ENCODE peak calls at places on chromosome X, in five cellular contexts. One of them, this sample, is unnamed.

GRCh38 chrX:110125435-110125834 is 122.5 kb downstream of the TMEM164 start:
- DNase-seq in mesenchymal stem cell: peak; percentile 16
- DNase-seq in H1: peak; percentile 43
- DNase-seq in H9: peak; percentile 51
- DNase-seq in IMR-90: peak; percentile 12
- DNase-seq in this sample: no peak

GRCh38 chrX:95290455-95290854 is 1394.2 kb upstream of the DIAPH2 start:
- DNase-seq in mesenchymal stem cell: no peak
- DNase-seq in IMR-90: no peak
- DNase-seq in H1: no peak
- DNase-seq in H9: no peak
- DNase-seq in this sample: no peak

GRCh38 chrX:118795528-118795927 is 28.1 kb upstream of the ZCCHC12 start:
- DNase-seq in IMR-90: no peak
- DNase-seq in mesenchymal stem cell: no peak
- DNase-seq in H9: no peak
- DNase-seq in H1: no peak
- DNase-seq in this sample: no peak

GRCh38 chrX:38279188-38279587 is 48.1 kb downstream of the RPGR start:
- DNase-seq in IMR-90: no peak
- DNase-seq in H9: no peak
- DNase-seq in H1: no peak
- DNase-seq in mesenchymal stem cell: no peak
- DNase-seq in this sample: no peak

GRCh38 chrX:150506486-150506885 is 61.9 kb upstream of the MTM1 start:
- DNase-seq in H9: peak; percentile 64
- DNase-seq in H1: peak; percentile 47
- DNase-seq in mesenchymal stem cell: no peak
- DNase-seq in IMR-90: no peak
- DNase-seq in this sample: no peak

GRCh38 chrX:33183366-33183765 is 28.0 kb downstream of the DMD start:
- DNase-seq in H1: no peak
- DNase-seq in H9: no peak
- DNase-seq in mesenchymal stem cell: peak; percentile 43
- DNase-seq in IMR-90: peak; percentile 82
- DNase-seq in this sample: no peak

GRCh38 chrX:151860827-151861226 is 51.9 kb upstream of the MAGEA4 start:
- DNase-seq in mesenchymal stem cell: no peak
- DNase-seq in H9: no peak
- DNase-seq in IMR-90: no peak
- DNase-seq in H1: no peak
- DNase-seq in this sample: no peak

GRCh38 chrX:78769933-78770332 is 22.4 kb downstream of the LPAR4 start:
- DNase-seq in H1: no peak
- DNase-seq in H9: no peak
- DNase-seq in mesenchymal stem cell: no peak
- DNase-seq in IMR-90: no peak
- DNase-seq in this sample: no peak

GRCh38 chrX:122418758-122419157 is 765.3 kb upstream of the GRIA3 start:
- DNase-seq in mesenchymal stem cell: no peak
- DNase-seq in H9: no peak
- DNase-seq in IMR-90: no peak
- DNase-seq in H1: no peak
- DNase-seq in this sample: no peak

GRCh38 chrX:121254336-121254735 is 206.9 kb downstream of the GLUD2 start:
- DNase-seq in IMR-90: no peak
- DNase-seq in H9: peak; percentile 36
- DNase-seq in H1: no peak
- DNase-seq in mesenchymal stem cell: no peak
- DNase-seq in this sample: no peak

GRCh38 chrX:111837226-111837625 is 38.8 kb upstream of the TRPC5OS start:
- DNase-seq in H1: no peak
- DNase-seq in IMR-90: no peak
- DNase-seq in H9: no peak
- DNase-seq in mesenchymal stem cell: no peak
- DNase-seq in this sample: no peak

GRCh38 chrX:7586126-7586525 is 256.8 kb upstream of the VCX start:
- DNase-seq in H1: no peak
- DNase-seq in IMR-90: peak; percentile 35
- DNase-seq in H9: no peak
- DNase-seq in mesenchymal stem cell: peak; percentile 9
- DNase-seq in this sample: peak; percentile 3

GRCh38 chrX:108224727-108225455 is 133.3 kb downstream of the ATG4A start:
- DNase-seq in H9: peak; percentile 52
- DNase-seq in H1: no peak
- DNase-seq in IMR-90: peak; percentile 31
- DNase-seq in mesenchymal stem cell: peak; percentile 39
- DNase-seq in this sample: peak; percentile 46

GRCh38 chrX:86047174-86047991 is at the start of gene CHM:
- DNase-seq in H9: peak; percentile 67
- DNase-seq in H1: peak; percentile 52
- DNase-seq in IMR-90: peak; percentile 84
- DNase-seq in mesenchymal stem cell: peak; percentile 86
- DNase-seq in this sample: peak; percentile 50

GRCh38 chrX:32520789-32521188 is 690.6 kb downstream of the DMD start:
- DNase-seq in H9: no peak
- DNase-seq in IMR-90: no peak
- DNase-seq in mesenchymal stem cell: no peak
- DNase-seq in H1: no peak
- DNase-seq in this sample: no peak

GRCh38 chrX:16462912-16463311 is 187.0 kb upstream of the S100G start:
- DNase-seq in mesenchymal stem cell: peak; percentile 21
- DNase-seq in H9: no peak
- DNase-seq in IMR-90: peak; percentile 94
- DNase-seq in H1: no peak
- DNase-seq in this sample: no peak

GRCh38 chrX:3165808-3166207 is 124.5 kb downstream of the ARSF start:
- DNase-seq in mesenchymal stem cell: no peak
- DNase-seq in H1: no peak
- DNase-seq in H9: no peak
- DNase-seq in IMR-90: no peak
- DNase-seq in this sample: no peak

GRCh38 chrX:4265036-4265435 is 551.6 kb upstream of the PRKX start:
- DNase-seq in H9: no peak
- DNase-seq in H1: no peak
- DNase-seq in IMR-90: no peak
- DNase-seq in mesenchymal stem cell: no peak
- DNase-seq in this sample: no peak

GRCh38 chrX:120485562-120486520 is 16.7 kb upstream of the LAMP2 start:
- DNase-seq in IMR-90: peak; percentile 69
- DNase-seq in H9: peak; percentile 78
- DNase-seq in mesenchymal stem cell: peak; percentile 78
- DNase-seq in H1: peak; percentile 63
- DNase-seq in this sample: peak; percentile 40

GRCh38 chrX:118188977-118189376 is 72.4 kb upstream of the KLHL13 start:
- DNase-seq in H1: no peak
- DNase-seq in H9: no peak
- DNase-seq in mesenchymal stem cell: no peak
- DNase-seq in IMR-90: no peak
- DNase-seq in this sample: no peak

GRCh38 chrX:30831082-30831481 is 58.0 kb downstream of the TAB3 start:
- DNase-seq in mesenchymal stem cell: no peak
- DNase-seq in H1: peak; percentile 43
- DNase-seq in H9: no peak
- DNase-seq in IMR-90: no peak
- DNase-seq in this sample: peak; percentile 17

GRCh38 chrX:55039471-55039870 is 8.7 kb upstream of the ALAS2 start:
- DNase-seq in mesenchymal stem cell: peak; percentile 50
- DNase-seq in IMR-90: no peak
- DNase-seq in H9: no peak
- DNase-seq in H1: no peak
- DNase-seq in this sample: no peak

GRCh38 chrX:22056235-22056634 is 24.1 kb downstream of the PHEX start:
- DNase-seq in mesenchymal stem cell: no peak
- DNase-seq in H1: no peak
- DNase-seq in H9: no peak
- DNase-seq in IMR-90: no peak
- DNase-seq in this sample: no peak

GRCh38 chrX:45070116-45071007 is 130.3 kb downstream of the DIPK2B start:
- DNase-seq in H9: no peak
- DNase-seq in H1: no peak
- DNase-seq in IMR-90: peak; percentile 67
- DNase-seq in mesenchymal stem cell: peak; percentile 42
- DNase-seq in this sample: no peak

GRCh38 chrX:56228914-56229313 is 3.2 kb upstream of the KLF8 start:
- DNase-seq in mesenchymal stem cell: no peak
- DNase-seq in IMR-90: no peak
- DNase-seq in H1: no peak
- DNase-seq in H9: peak; percentile 33
- DNase-seq in this sample: no peak

GRCh38 chrX:110691446-110691845 is 104.2 kb downstream of the CHRDL1 start:
- DNase-seq in IMR-90: no peak
- DNase-seq in mesenchymal stem cell: no peak
- DNase-seq in H1: no peak
- DNase-seq in H9: no peak
- DNase-seq in this sample: no peak

GRCh38 chrX:1248381-1249061 is 20.1 kb upstream of the CSF2RA start:
- DNase-seq in H9: peak; percentile 92
- DNase-seq in mesenchymal stem cell: peak; percentile 40
- DNase-seq in IMR-90: no peak
- DNase-seq in H1: peak; percentile 81
- DNase-seq in this sample: peak; percentile 88

GRCh38 chrX:1246816-1247215 is 21.8 kb upstream of the CSF2RA start:
- DNase-seq in mesenchymal stem cell: peak; percentile 67
- DNase-seq in H9: peak; percentile 81
- DNase-seq in H1: peak; percentile 99
- DNase-seq in IMR-90: no peak
- DNase-seq in this sample: peak; percentile 73

GRCh38 chrX:1244164-1245076 is 24.2 kb upstream of the CSF2RA start:
- DNase-seq in mesenchymal stem cell: no peak
- DNase-seq in H9: peak; percentile 85
- DNase-seq in IMR-90: no peak
- DNase-seq in H1: peak; percentile 80
- DNase-seq in this sample: peak; percentile 38

GRCh38 chrX:1249101-1249887 is 19.3 kb upstream of the CSF2RA start:
- DNase-seq in H1: peak; percentile 78
- DNase-seq in IMR-90: no peak
- DNase-seq in H9: peak; percentile 93
- DNase-seq in mesenchymal stem cell: peak; percentile 83
- DNase-seq in this sample: peak; percentile 64
- H3K4ac ChIP-seq in H1: peak overlapping the region; percentile 89
- H3K4ac ChIP-seq in IMR-90: no peak overlapping the region
- H3K4ac ChIP-seq in H9: no peak overlapping the region
- H3K4ac ChIP-seq in mesenchymal stem cell: peak overlapping the region; percentile 85
- H3K4ac ChIP-seq in this sample: no peak overlapping the region

DNA sequence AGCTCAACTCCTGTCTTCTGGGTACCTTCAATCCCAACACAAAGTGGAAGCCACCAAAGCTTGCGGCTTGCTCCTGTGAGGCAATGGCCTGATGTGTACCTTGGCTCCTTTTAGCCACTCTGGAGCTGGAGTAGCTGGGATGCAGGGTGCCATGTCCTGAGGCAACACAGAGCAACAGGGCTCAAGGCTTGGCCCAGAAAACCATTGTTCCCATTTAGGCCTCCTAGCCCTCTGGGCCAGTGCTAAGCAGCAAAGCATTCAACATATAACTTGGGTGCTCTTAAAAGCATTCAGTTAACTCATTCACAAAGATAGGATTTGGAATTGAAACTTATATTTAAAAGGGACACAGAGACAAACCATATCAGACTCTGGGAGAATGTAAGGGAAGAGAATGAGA is 194.5 kb upstream of the ARHGEF9 start:
- DNase-seq in H1: no peak
- DNase-seq in mesenchymal stem cell: no peak
- DNase-seq in H9: no peak
- DNase-seq in IMR-90: no peak
- DNase-seq in this sample: no peak
- H3K9me3 ChIP-seq in H1: no peaks in the 10 kb centered on the region
- H3K9me3 ChIP-seq in mesenchymal stem cell: peaks cover 29% of the 10 kb centered on the region
- H3K9me3 ChIP-seq in H9: peaks cover 28% of the 10 kb centered on the region
- H3K9me3 ChIP-seq in IMR-90: peaks cover 4% of the 10 kb centered on the region
- H3K9me3 ChIP-seq in this sample: peaks cover 3% of the 10 kb centered on the region

GRCh38 chrX:13383907-13384306 is 64.1 kb upstream of the ATXN3L start:
- DNase-seq in mesenchymal stem cell: no peak
- DNase-seq in H9: no peak
- DNase-seq in H1: no peak
- DNase-seq in IMR-90: no peak
- DNase-seq in this sample: no peak

GRCh38 chrX:13387656-13388421 is 68.0 kb upstream of the ATXN3L start:
- DNase-seq in H9: no peak
- DNase-seq in mesenchymal stem cell: peak; percentile 38
- DNase-seq in H1: no peak
- DNase-seq in IMR-90: peak; percentile 23
- DNase-seq in this sample: no peak

GRCh38 chrX:13386636-13387035 is 66.8 kb upstream of the ATXN3L start:
- DNase-seq in mesenchymal stem cell: no peak
- DNase-seq in H9: no peak
- DNase-seq in IMR-90: no peak
- DNase-seq in H1: no peak
- DNase-seq in this sample: no peak

GRCh38 chrX:13389501-13389900 is 69.6 kb upstream of the ATXN3L start:
- DNase-seq in IMR-90: no peak
- DNase-seq in H1: no peak
- DNase-seq in mesenchymal stem cell: no peak
- DNase-seq in H9: no peak
- DNase-seq in this sample: no peak

GRCh38 chrX:13386092-13386491 is 66.2 kb upstream of the ATXN3L start:
- DNase-seq in mesenchymal stem cell: no peak
- DNase-seq in IMR-90: no peak
- DNase-seq in H1: no peak
- DNase-seq in H9: no peak
- DNase-seq in this sample: no peak
- H3K27me3 ChIP-seq in mesenchymal stem cell: no peaks in the 10 kb centered on the region
- H3K27me3 ChIP-seq in IMR-90: no peaks in the 10 kb centered on the region
- H3K27me3 ChIP-seq in H1: no peaks in the 10 kb centered on the region
- H3K27me3 ChIP-seq in H9: no peaks in the 10 kb centered on the region
- H3K27me3 ChIP-seq in this sample: no peaks in the 10 kb centered on the region

GRCh38 chrX:48702716-48703115 is 6.2 kb downstream of the SUV39H1 start:
- DNase-seq in IMR-90: no peak
- DNase-seq in mesenchymal stem cell: no peak
- DNase-seq in H9: no peak
- DNase-seq in H1: no peak
- DNase-seq in this sample: no peak

GRCh38 chrX:48703642-48704481 is 7.3 kb downstream of the SUV39H1 start:
- DNase-seq in H9: no peak
- DNase-seq in mesenchymal stem cell: peak; percentile 36
- DNase-seq in IMR-90: peak; percentile 23
- DNase-seq in H1: no peak
- DNase-seq in this sample: no peak

GRCh38 chrX:48702032-48702431 is 5.5 kb downstream of the SUV39H1 start:
- DNase-seq in IMR-90: no peak
- DNase-seq in mesenchymal stem cell: no peak
- DNase-seq in H9: no peak
- DNase-seq in H1: no peak
- DNase-seq in this sample: no peak

GRCh38 chrX:48700951-48701653 is 4.6 kb downstream of the SUV39H1 start:
- DNase-seq in H9: no peak
- DNase-seq in mesenchymal stem cell: no peak
- DNase-seq in H1: no peak
- DNase-seq in IMR-90: peak; percentile 6
- DNase-seq in this sample: no peak

DNA sequence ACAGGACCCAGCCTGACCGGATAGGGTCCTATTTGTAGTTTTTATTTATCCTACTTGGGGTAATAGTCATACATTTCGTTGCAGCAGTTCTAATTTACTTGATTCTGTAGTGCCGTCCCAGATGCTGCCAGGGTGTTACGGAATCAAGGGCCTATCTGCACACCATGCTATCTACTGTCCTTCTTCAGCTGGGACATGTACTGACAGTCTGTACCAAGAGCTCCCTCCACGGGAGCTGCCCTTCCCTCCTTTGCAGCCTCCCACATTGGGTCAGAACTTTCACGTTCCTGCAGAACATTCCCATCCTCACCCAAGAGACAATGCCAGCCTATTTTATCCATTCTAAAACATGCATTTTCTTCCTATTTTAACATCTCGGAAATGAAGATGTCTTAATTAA is 6.7 kb downstream of the SUV39H1 start:
- DNase-seq in mesenchymal stem cell: no peak
- DNase-seq in H9: no peak
- DNase-seq in IMR-90: no peak
- DNase-seq in H1: no peak
- DNase-seq in this sample: no peak
- H3K4ac ChIP-seq in mesenchymal stem cell: no peak overlapping the region
- H3K4ac ChIP-seq in H9: no peak overlapping the region
- H3K4ac ChIP-seq in IMR-90: no peak overlapping the region
- H3K4ac ChIP-seq in H1: no peak overlapping the region
- H3K4ac ChIP-seq in this sample: no peak overlapping the region

This sample was measured in neuronal stem cell.